ENCODE peak calls at places on chromosome 14, in nine cellular contexts. P is WTC11; R is H7; G is stimulated activated CD4-positive, alpha-beta T cell treated with anti-CD3 and anti-CD28 coated beads, Interleukin-15, amount 100 ng/mL, for 1 hour; F is A172; Q is stimulated activated CD8-positive, alpha-beta memory T cell treated with anti-CD3 and anti-CD28 coated beads, Interleukin-2, amount 100 ng/mL, for 48 hours; J is NCI-H1092; U is IMR-90; N is choroid plexus epithelial cell. E is an unnamed sample.

GRCh38 chr14:81953419-81953818 is 419.8 kb upstream of the SEL1L start:
- DNase-seq in P (no peak), R (no peak), G (no peak), F (no peak), Q (no peak), J (no peak), U (no peak), N (no peak), E (no peak)

GRCh38 chr14:62692490-62693106 is 352.7 kb downstream of the KCNH5 start:
- DNase-seq in P (no peak), R (no peak), G (no peak), F (peak; percentile 0), Q (no peak), J (no peak), U (peak; percentile 51), N (peak; percentile 49), E (no peak)

GRCh38 chr14:32785585-32785984 is 153.1 kb upstream of the NPAS3 start:
- DNase-seq in P (no peak), R (no peak), G (no peak), F (no peak), Q (no peak), J (no peak), U (no peak), N (no peak), E (no peak)

GRCh38 chr14:70791971-70792370 is 17.3 kb downstream of the MAP3K9 start:
- DNase-seq in P (no peak), R (no peak), G (no peak), F (no peak), Q (no peak), J (no peak), U (no peak), N (no peak), E (no peak)

GRCh38 chr14:106831322-106831720 is 1304.9 kb downstream of the TMEM121 start:
- DNase-seq in P (peak; percentile 18), R (no peak), G (peak; percentile 42), F (no peak), Q (peak; percentile 77), J (no peak), U (no peak), N (peak; percentile 0), E (no peak)

GRCh38 chr14:68716698-68717097 is 76.2 kb downstream of the ZFP36L1 start:
- DNase-seq in P (no peak), R (peak; percentile 52), G (no peak), F (no peak), Q (no peak), J (no peak), U (no peak), N (no peak), E (no peak)

GRCh38 chr14:100554082-100554677 is 33.0 kb downstream of the BEGAIN start:
- DNase-seq in P (no peak), R (no peak), G (no peak), F (no peak), Q (no peak), J (no peak), U (no peak), N (no peak), E (no peak)

GRCh38 chr14:56659964-56660551 is 80.5 kb downstream of the TMEM260 start:
- DNase-seq in P (no peak), R (peak; percentile 57), G (no peak), F (peak; percentile 11), Q (no peak), J (peak; percentile 24), U (peak; percentile 62), N (peak; percentile 76), E (peak; percentile 76)

GRCh38 chr14:50366589-50366988 is 30.1 kb downstream of the CDKL1 start:
- DNase-seq in P (no peak), R (no peak), G (no peak), F (no peak), Q (no peak), J (no peak), U (no peak), N (no peak), E (no peak)

E was measured in COLO829.